ENCODE peak calls at places on chromosomes 2 and 18, in ten cellular contexts. One of them, this sample, is unnamed.

GRCh38 chr2:190405995-190406394 is 2.2 kb upstream of the MFSD6 start:
- DNase-seq in central memory CD8-positive, alpha-beta T cell: no peak
- DNase-seq in activated naive CD8-positive, alpha-beta T cell treated with anti-CD3 and anti-CD28 coated beads, Interleukin-2, amount 50 U/mL, for 24 hours: no peak
- DNase-seq in stimulated activated CD8-positive, alpha-beta memory T cell treated with anti-CD3 and anti-CD28 coated beads, Interleukin-4, amount 100 ng/mL, for 4 hours: no peak
- DNase-seq in fibroblast of lung: no peak
- DNase-seq in M059J: no peak
- DNase-seq in NCI-H510A: no peak
- DNase-seq in upper lobe of right lung: no peak
- DNase-seq in mesothelial cell of epicardium: no peak
- DNase-seq in HFFc6: no peak
- DNase-seq in this sample: no peak

GRCh38 chr2:233990261-233990798 is 60.2 kb upstream of the SPP2 start:
- DNase-seq in central memory CD8-positive, alpha-beta T cell: peak; percentile 78
- DNase-seq in activated naive CD8-positive, alpha-beta T cell treated with anti-CD3 and anti-CD28 coated beads, Interleukin-2, amount 50 U/mL, for 24 hours: peak; percentile 52
- DNase-seq in stimulated activated CD8-positive, alpha-beta memory T cell treated with anti-CD3 and anti-CD28 coated beads, Interleukin-4, amount 100 ng/mL, for 4 hours: peak; percentile 18
- DNase-seq in fibroblast of lung: no peak
- DNase-seq in M059J: no peak
- DNase-seq in NCI-H510A: no peak
- DNase-seq in upper lobe of right lung: no peak
- DNase-seq in mesothelial cell of epicardium: no peak
- DNase-seq in HFFc6: no peak
- DNase-seq in this sample: no peak

GRCh38 chr2:78908973-78909372 is 116.5 kb upstream of the REG3G start:
- DNase-seq in central memory CD8-positive, alpha-beta T cell: no peak
- DNase-seq in activated naive CD8-positive, alpha-beta T cell treated with anti-CD3 and anti-CD28 coated beads, Interleukin-2, amount 50 U/mL, for 24 hours: no peak
- DNase-seq in stimulated activated CD8-positive, alpha-beta memory T cell treated with anti-CD3 and anti-CD28 coated beads, Interleukin-4, amount 100 ng/mL, for 4 hours: no peak
- DNase-seq in fibroblast of lung: no peak
- DNase-seq in M059J: no peak
- DNase-seq in NCI-H510A: no peak
- DNase-seq in upper lobe of right lung: no peak
- DNase-seq in mesothelial cell of epicardium: no peak
- DNase-seq in HFFc6: no peak
- DNase-seq in this sample: no peak

GRCh38 chr2:43465234-43465633 is 130.6 kb downstream of the THADA start:
- DNase-seq in central memory CD8-positive, alpha-beta T cell: no peak
- DNase-seq in activated naive CD8-positive, alpha-beta T cell treated with anti-CD3 and anti-CD28 coated beads, Interleukin-2, amount 50 U/mL, for 24 hours: no peak
- DNase-seq in stimulated activated CD8-positive, alpha-beta memory T cell treated with anti-CD3 and anti-CD28 coated beads, Interleukin-4, amount 100 ng/mL, for 4 hours: no peak
- DNase-seq in fibroblast of lung: no peak
- DNase-seq in M059J: no peak
- DNase-seq in NCI-H510A: no peak
- DNase-seq in upper lobe of right lung: no peak
- DNase-seq in mesothelial cell of epicardium: no peak
- DNase-seq in HFFc6: no peak
- DNase-seq in this sample: no peak

GRCh38 chr2:4192119-4192518 is 488.7 kb downstream of the DCDC2C start:
- DNase-seq in central memory CD8-positive, alpha-beta T cell: no peak
- DNase-seq in activated naive CD8-positive, alpha-beta T cell treated with anti-CD3 and anti-CD28 coated beads, Interleukin-2, amount 50 U/mL, for 24 hours: no peak
- DNase-seq in stimulated activated CD8-positive, alpha-beta memory T cell treated with anti-CD3 and anti-CD28 coated beads, Interleukin-4, amount 100 ng/mL, for 4 hours: no peak
- DNase-seq in fibroblast of lung: no peak
- DNase-seq in M059J: no peak
- DNase-seq in NCI-H510A: no peak
- DNase-seq in upper lobe of right lung: no peak
- DNase-seq in mesothelial cell of epicardium: no peak
- DNase-seq in HFFc6: no peak
- DNase-seq in this sample: no peak

GRCh38 chr2:102051659-102052366 is 60.1 kb downstream of the IL1R2 start:
- DNase-seq in central memory CD8-positive, alpha-beta T cell: no peak
- DNase-seq in activated naive CD8-positive, alpha-beta T cell treated with anti-CD3 and anti-CD28 coated beads, Interleukin-2, amount 50 U/mL, for 24 hours: no peak
- DNase-seq in stimulated activated CD8-positive, alpha-beta memory T cell treated with anti-CD3 and anti-CD28 coated beads, Interleukin-4, amount 100 ng/mL, for 4 hours: no peak
- DNase-seq in fibroblast of lung: peak; percentile 42
- DNase-seq in M059J: peak; percentile 75
- DNase-seq in NCI-H510A: no peak
- DNase-seq in upper lobe of right lung: no peak
- DNase-seq in mesothelial cell of epicardium: no peak
- DNase-seq in HFFc6: peak; percentile 52
- DNase-seq in this sample: no peak

GRCh38 chr18:9612215-9612830 is 2.0 kb downstream of the PPP4R1 start:
- DNase-seq in central memory CD8-positive, alpha-beta T cell: peak; percentile 11
- DNase-seq in activated naive CD8-positive, alpha-beta T cell treated with anti-CD3 and anti-CD28 coated beads, Interleukin-2, amount 50 U/mL, for 24 hours: peak; percentile 5
- DNase-seq in stimulated activated CD8-positive, alpha-beta memory T cell treated with anti-CD3 and anti-CD28 coated beads, Interleukin-4, amount 100 ng/mL, for 4 hours: no peak
- DNase-seq in fibroblast of lung: peak; percentile 58
- DNase-seq in M059J: peak; percentile 59
- DNase-seq in NCI-H510A: no peak
- DNase-seq in upper lobe of right lung: no peak
- DNase-seq in mesothelial cell of epicardium: no peak
- DNase-seq in HFFc6: peak; percentile 50
- DNase-seq in this sample: no peak

GRCh38 chr18:48136544-48137353 is 206.3 kb upstream of the SMAD2 start:
- DNase-seq in central memory CD8-positive, alpha-beta T cell: no peak
- DNase-seq in activated naive CD8-positive, alpha-beta T cell treated with anti-CD3 and anti-CD28 coated beads, Interleukin-2, amount 50 U/mL, for 24 hours: no peak
- DNase-seq in stimulated activated CD8-positive, alpha-beta memory T cell treated with anti-CD3 and anti-CD28 coated beads, Interleukin-4, amount 100 ng/mL, for 4 hours: no peak
- DNase-seq in fibroblast of lung: no peak
- DNase-seq in M059J: no peak
- DNase-seq in NCI-H510A: no peak
- DNase-seq in upper lobe of right lung: no peak
- DNase-seq in mesothelial cell of epicardium: peak; percentile 62
- DNase-seq in HFFc6: no peak
- DNase-seq in this sample: no peak

GRCh38 chr2:236240228-236240990 is 23.8 kb downstream of the ASB18 start:
- DNase-seq in central memory CD8-positive, alpha-beta T cell: no peak
- DNase-seq in activated naive CD8-positive, alpha-beta T cell treated with anti-CD3 and anti-CD28 coated beads, Interleukin-2, amount 50 U/mL, for 24 hours: no peak
- DNase-seq in stimulated activated CD8-positive, alpha-beta memory T cell treated with anti-CD3 and anti-CD28 coated beads, Interleukin-4, amount 100 ng/mL, for 4 hours: no peak
- DNase-seq in fibroblast of lung: no peak
- DNase-seq in M059J: peak; percentile 93
- DNase-seq in NCI-H510A: no peak
- DNase-seq in upper lobe of right lung: no peak
- DNase-seq in mesothelial cell of epicardium: no peak
- DNase-seq in HFFc6: peak; percentile 16
- DNase-seq in this sample: no peak

GRCh38 chr2:206443735-206444527 is 599 bp downstream of the ADAM23 start:
- DNase-seq in central memory CD8-positive, alpha-beta T cell: no peak
- DNase-seq in activated naive CD8-positive, alpha-beta T cell treated with anti-CD3 and anti-CD28 coated beads, Interleukin-2, amount 50 U/mL, for 24 hours: peak; percentile 21
- DNase-seq in stimulated activated CD8-positive, alpha-beta memory T cell treated with anti-CD3 and anti-CD28 coated beads, Interleukin-4, amount 100 ng/mL, for 4 hours: no peak
- DNase-seq in fibroblast of lung: peak; percentile 25
- DNase-seq in M059J: peak; percentile 17
- DNase-seq in NCI-H510A: peak; percentile 21
- DNase-seq in upper lobe of right lung: no peak
- DNase-seq in mesothelial cell of epicardium: peak; percentile 61
- DNase-seq in HFFc6: no peak
- DNase-seq in this sample: peak; percentile 55

GRCh38 chr2:42182654-42183308 is 13.6 kb downstream of the EML4 start:
- DNase-seq in central memory CD8-positive, alpha-beta T cell: no peak
- DNase-seq in activated naive CD8-positive, alpha-beta T cell treated with anti-CD3 and anti-CD28 coated beads, Interleukin-2, amount 50 U/mL, for 24 hours: no peak
- DNase-seq in stimulated activated CD8-positive, alpha-beta memory T cell treated with anti-CD3 and anti-CD28 coated beads, Interleukin-4, amount 100 ng/mL, for 4 hours: no peak
- DNase-seq in fibroblast of lung: no peak
- DNase-seq in M059J: no peak
- DNase-seq in NCI-H510A: no peak
- DNase-seq in upper lobe of right lung: no peak
- DNase-seq in mesothelial cell of epicardium: no peak
- DNase-seq in HFFc6: no peak
- DNase-seq in this sample: no peak

GRCh38 chr2:54258171-54258570 is 2.1 kb upstream of the TSPYL6 start:
- DNase-seq in central memory CD8-positive, alpha-beta T cell: no peak
- DNase-seq in activated naive CD8-positive, alpha-beta T cell treated with anti-CD3 and anti-CD28 coated beads, Interleukin-2, amount 50 U/mL, for 24 hours: no peak
- DNase-seq in stimulated activated CD8-positive, alpha-beta memory T cell treated with anti-CD3 and anti-CD28 coated beads, Interleukin-4, amount 100 ng/mL, for 4 hours: no peak
- DNase-seq in fibroblast of lung: no peak
- DNase-seq in M059J: no peak
- DNase-seq in NCI-H510A: no peak
- DNase-seq in upper lobe of right lung: no peak
- DNase-seq in mesothelial cell of epicardium: no peak
- DNase-seq in HFFc6: no peak
- DNase-seq in this sample: no peak

GRCh38 chr18:32324173-32324572 is 134.3 kb downstream of the MEP1B start:
- DNase-seq in central memory CD8-positive, alpha-beta T cell: no peak
- DNase-seq in activated naive CD8-positive, alpha-beta T cell treated with anti-CD3 and anti-CD28 coated beads, Interleukin-2, amount 50 U/mL, for 24 hours: no peak
- DNase-seq in stimulated activated CD8-positive, alpha-beta memory T cell treated with anti-CD3 and anti-CD28 coated beads, Interleukin-4, amount 100 ng/mL, for 4 hours: no peak
- DNase-seq in fibroblast of lung: peak; percentile 27
- DNase-seq in M059J: no peak
- DNase-seq in NCI-H510A: no peak
- DNase-seq in upper lobe of right lung: no peak
- DNase-seq in mesothelial cell of epicardium: no peak
- DNase-seq in HFFc6: no peak
- DNase-seq in this sample: no peak

GRCh38 chr2:43139996-43140621 is 86.3 kb downstream of the ZFP36L2 start:
- DNase-seq in central memory CD8-positive, alpha-beta T cell: peak; percentile 35
- DNase-seq in activated naive CD8-positive, alpha-beta T cell treated with anti-CD3 and anti-CD28 coated beads, Interleukin-2, amount 50 U/mL, for 24 hours: no peak
- DNase-seq in stimulated activated CD8-positive, alpha-beta memory T cell treated with anti-CD3 and anti-CD28 coated beads, Interleukin-4, amount 100 ng/mL, for 4 hours: no peak
- DNase-seq in fibroblast of lung: peak; percentile 51
- DNase-seq in M059J: no peak
- DNase-seq in NCI-H510A: no peak
- DNase-seq in upper lobe of right lung: peak; percentile 67
- DNase-seq in mesothelial cell of epicardium: no peak
- DNase-seq in HFFc6: peak; percentile 31
- DNase-seq in this sample: no peak

GRCh38 chr18:6382968-6383367 is 31.7 kb downstream of the L3MBTL4 start:
- DNase-seq in central memory CD8-positive, alpha-beta T cell: no peak
- DNase-seq in activated naive CD8-positive, alpha-beta T cell treated with anti-CD3 and anti-CD28 coated beads, Interleukin-2, amount 50 U/mL, for 24 hours: no peak
- DNase-seq in stimulated activated CD8-positive, alpha-beta memory T cell treated with anti-CD3 and anti-CD28 coated beads, Interleukin-4, amount 100 ng/mL, for 4 hours: no peak
- DNase-seq in fibroblast of lung: no peak
- DNase-seq in M059J: no peak
- DNase-seq in NCI-H510A: peak; percentile 67
- DNase-seq in upper lobe of right lung: peak; percentile 72
- DNase-seq in mesothelial cell of epicardium: no peak
- DNase-seq in HFFc6: no peak
- DNase-seq in this sample: no peak

GRCh38 chr2:38398739-38399138 is 21.7 kb upstream of the ATL2 start:
- DNase-seq in central memory CD8-positive, alpha-beta T cell: no peak
- DNase-seq in activated naive CD8-positive, alpha-beta T cell treated with anti-CD3 and anti-CD28 coated beads, Interleukin-2, amount 50 U/mL, for 24 hours: no peak
- DNase-seq in stimulated activated CD8-positive, alpha-beta memory T cell treated with anti-CD3 and anti-CD28 coated beads, Interleukin-4, amount 100 ng/mL, for 4 hours: no peak
- DNase-seq in fibroblast of lung: no peak
- DNase-seq in M059J: no peak
- DNase-seq in NCI-H510A: no peak
- DNase-seq in upper lobe of right lung: no peak
- DNase-seq in mesothelial cell of epicardium: no peak
- DNase-seq in HFFc6: no peak
- DNase-seq in this sample: no peak

GRCh38 chr18:70359071-70359470 is 70.2 kb downstream of the SOCS6 start:
- DNase-seq in central memory CD8-positive, alpha-beta T cell: no peak
- DNase-seq in activated naive CD8-positive, alpha-beta T cell treated with anti-CD3 and anti-CD28 coated beads, Interleukin-2, amount 50 U/mL, for 24 hours: no peak
- DNase-seq in stimulated activated CD8-positive, alpha-beta memory T cell treated with anti-CD3 and anti-CD28 coated beads, Interleukin-4, amount 100 ng/mL, for 4 hours: no peak
- DNase-seq in fibroblast of lung: no peak
- DNase-seq in M059J: peak; percentile 33
- DNase-seq in NCI-H510A: no peak
- DNase-seq in upper lobe of right lung: no peak
- DNase-seq in mesothelial cell of epicardium: no peak
- DNase-seq in HFFc6: no peak
- DNase-seq in this sample: no peak

GRCh38 chr18:63161728-63162195 is 157.8 kb downstream of the BCL2 start:
- DNase-seq in central memory CD8-positive, alpha-beta T cell: peak; percentile 79
- DNase-seq in activated naive CD8-positive, alpha-beta T cell treated with anti-CD3 and anti-CD28 coated beads, Interleukin-2, amount 50 U/mL, for 24 hours: peak; percentile 72
- DNase-seq in stimulated activated CD8-positive, alpha-beta memory T cell treated with anti-CD3 and anti-CD28 coated beads, Interleukin-4, amount 100 ng/mL, for 4 hours: peak; percentile 67
- DNase-seq in fibroblast of lung: peak; percentile 94
- DNase-seq in M059J: peak; percentile 81
- DNase-seq in NCI-H510A: peak; percentile 69
- DNase-seq in upper lobe of right lung: peak; percentile 69
- DNase-seq in mesothelial cell of epicardium: no peak
- DNase-seq in HFFc6: peak; percentile 77
- DNase-seq in this sample: no peak

GRCh38 chr2:37342636-37343211 is 1.7 kb upstream of the QPCT start:
- DNase-seq in central memory CD8-positive, alpha-beta T cell: no peak
- DNase-seq in activated naive CD8-positive, alpha-beta T cell treated with anti-CD3 and anti-CD28 coated beads, Interleukin-2, amount 50 U/mL, for 24 hours: no peak
- DNase-seq in stimulated activated CD8-positive, alpha-beta memory T cell treated with anti-CD3 and anti-CD28 coated beads, Interleukin-4, amount 100 ng/mL, for 4 hours: no peak
- DNase-seq in fibroblast of lung: no peak
- DNase-seq in M059J: no peak
- DNase-seq in NCI-H510A: no peak
- DNase-seq in upper lobe of right lung: no peak
- DNase-seq in mesothelial cell of epicardium: no peak
- DNase-seq in HFFc6: no peak
- DNase-seq in this sample: no peak

GRCh38 chr2:79040967-79041582 is 15.6 kb downstream of the REG3G start:
- DNase-seq in central memory CD8-positive, alpha-beta T cell: no peak
- DNase-seq in activated naive CD8-positive, alpha-beta T cell treated with anti-CD3 and anti-CD28 coated beads, Interleukin-2, amount 50 U/mL, for 24 hours: no peak
- DNase-seq in stimulated activated CD8-positive, alpha-beta memory T cell treated with anti-CD3 and anti-CD28 coated beads, Interleukin-4, amount 100 ng/mL, for 4 hours: no peak
- DNase-seq in fibroblast of lung: no peak
- DNase-seq in M059J: peak; percentile 2
- DNase-seq in NCI-H510A: no peak
- DNase-seq in upper lobe of right lung: no peak
- DNase-seq in mesothelial cell of epicardium: no peak
- DNase-seq in HFFc6: no peak
- DNase-seq in this sample: no peak

GRCh38 chr2:216312441-216312840 is 59.8 kb downstream of the MARCHF4 start:
- DNase-seq in central memory CD8-positive, alpha-beta T cell: no peak
- DNase-seq in activated naive CD8-positive, alpha-beta T cell treated with anti-CD3 and anti-CD28 coated beads, Interleukin-2, amount 50 U/mL, for 24 hours: no peak
- DNase-seq in stimulated activated CD8-positive, alpha-beta memory T cell treated with anti-CD3 and anti-CD28 coated beads, Interleukin-4, amount 100 ng/mL, for 4 hours: no peak
- DNase-seq in fibroblast of lung: no peak
- DNase-seq in M059J: peak; percentile 40
- DNase-seq in NCI-H510A: no peak
- DNase-seq in upper lobe of right lung: no peak
- DNase-seq in mesothelial cell of epicardium: no peak
- DNase-seq in HFFc6: peak; percentile 33
- DNase-seq in this sample: no peak